ENCODE peak calls at places on chromosome 1, in seven cellular contexts. S, C, K, P, L, Z and D are unnamed samples.

GRCh38 chr1:234927312-234927967 is 201.2 kb downstream of the TOMM20 start:
- DNase-seq in S (no peak), C (no peak), K (no peak), P (no peak), L (no peak), Z (no peak), D (no peak)

GRCh38 chr1:241918879-241919278 is 38.7 kb upstream of the BECN2 start:
- DNase-seq in S (no peak), C (no peak), K (no peak), P (peak), L (peak), Z (no peak), D (no peak)

GRCh38 chr1:12078938-12079861 is 16.1 kb downstream of the TNFRSF8 start:
- DNase-seq in S (peak), C (peak), K (peak), P (no peak), L (no peak), Z (no peak), D (peak)

GRCh38 chr1:220908757-220909156 is 29.5 kb downstream of the HLX start:
- DNase-seq in S (no peak), C (no peak), K (no peak), P (peak), L (no peak), Z (no peak), D (no peak)

GRCh38 chr1:171403396-171403795 is 81.9 kb upstream of the PRRC2C start:
- DNase-seq in S (peak), C (no peak), K (no peak), P (no peak), L (no peak), Z (no peak), D (no peak)

GRCh38 chr1:62318756-62319544 is at the start of gene KANK4:
- DNase-seq in S (peak), C (no peak), K (peak), P (no peak), L (no peak), Z (no peak), D (peak)

GRCh38 chr1:115242543-115242942 is 95.5 kb downstream of the NGF start:
- DNase-seq in S (no peak), C (no peak), K (no peak), P (no peak), L (no peak), Z (no peak), D (peak)

GRCh38 chr1:225426395-225427248 is 1.2 kb downstream of the LBR start:
- DNase-seq in S (peak), C (peak), K (peak), P (no peak), L (no peak), Z (peak), D (peak)

GRCh38 chr1:155174334-155175280 is 958 bp downstream of the TRIM46 start:
- DNase-seq in S (no peak), C (peak), K (peak), P (no peak), L (no peak), Z (no peak), D (no peak)

GRCh38 chr1:15526021-15526489 is 593 bp upstream of the DNAJC16 start:
- DNase-seq in S (no peak), C (no peak), K (peak), P (no peak), L (no peak), Z (no peak), D (no peak)

GRCh38 chr1:16165548-16165947 is 9.7 kb upstream of the EPHA2 start:
- DNase-seq in S (no peak), C (no peak), K (no peak), P (no peak), L (no peak), Z (no peak), D (no peak)

GRCh38 chr1:27598902-27599528 is 4.9 kb downstream of the AHDC1 start:
- DNase-seq in S (peak), C (peak), K (no peak), P (peak), L (no peak), Z (no peak), D (peak)

GRCh38 chr1:209101106-209101505 is 482.4 kb upstream of the CAMK1G start:
- DNase-seq in S (no peak), C (no peak), K (no peak), P (no peak), L (no peak), Z (no peak), D (no peak)

GRCh38 chr1:172826096-172826741 is 167.3 kb downstream of the FASLG start:
- DNase-seq in S (no peak), C (no peak), K (peak), P (peak), L (peak), Z (no peak), D (peak)

GRCh38 chr1:58432813-58433668 is 113.5 kb downstream of the OMA1 start:
- DNase-seq in S (no peak), C (no peak), K (no peak), P (peak), L (peak), Z (no peak), D (peak)

GRCh38 chr1:87684194-87684593 is 355.5 kb downstream of the LMO4 start:
- DNase-seq in S (peak), C (no peak), K (peak), P (no peak), L (no peak), Z (no peak), D (no peak)

GRCh38 chr1:228647523-228648444 is 87.5 kb upstream of the RHOU start:
- DNase-seq in S (peak), C (peak), K (peak), P (peak), L (no peak), Z (peak), D (peak)

GRCh38 chr1:14910947-14911721 is 242.4 kb upstream of the TMEM51 start:
- DNase-seq in S (no peak), C (no peak), K (no peak), P (no peak), L (no peak), Z (no peak), D (no peak)

GRCh38 chr1:67476006-67476482 is 45.8 kb upstream of the SERBP1 start:
- DNase-seq in S (no peak), C (no peak), K (no peak), P (no peak), L (no peak), Z (no peak), D (no peak)